ENCODE peak calls at places on chromosomes 16 and 17, in four cellular contexts. L, N, F and G are unnamed samples.
A peak's percentile ranks its signal among the peaks of the same experiment; 100 is the strongest.

GRCh38 chr17:81392909-81393654 is 2.2 kb upstream of the BAHCC1 start:
- DNase-seq in L (no peak), N (no peak), F (no peak), G (no peak)

GRCh38 chr17:80261159-80261894 is 675 bp downstream of the RNF213 start:
- DNase-seq in L (peak; percentile 75), N (peak; percentile 69), F (no peak), G (peak; percentile 69)

GRCh38 chr16:56742030-56742984 is 12.4 kb downstream of the NUP93 start:
- DNase-seq in L (no peak), N (no peak), F (no peak), G (no peak)

GRCh38 chr17:40598928-40599627 is 33.8 kb upstream of the CCR7 start:
- DNase-seq in L (no peak), N (no peak), F (peak; percentile 59), G (no peak)

GRCh38 chr16:48556210-48556912 is 53.6 kb downstream of the N4BP1 start:
- DNase-seq in L (no peak), N (no peak), F (no peak), G (no peak)

GRCh38 chr16:46972429-46972970 is 974 bp downstream of the DNAJA2 start:
- DNase-seq in L (no peak), N (no peak), F (no peak), G (no peak)

GRCh38 chr16:50711862-50712567 is 18.6 kb downstream of the NOD2 start:
- DNase-seq in L (no peak), N (peak; percentile 36), F (no peak), G (no peak)

GRCh38 chr16:54504372-54504771 is 217.8 kb upstream of the IRX3 start:
- DNase-seq in L (no peak), N (no peak), F (no peak), G (no peak)

GRCh38 chr17:17344507-17345293 is 41.5 kb downstream of the NT5M start:
- DNase-seq in L (no peak), N (no peak), F (no peak), G (no peak)

DNA sequence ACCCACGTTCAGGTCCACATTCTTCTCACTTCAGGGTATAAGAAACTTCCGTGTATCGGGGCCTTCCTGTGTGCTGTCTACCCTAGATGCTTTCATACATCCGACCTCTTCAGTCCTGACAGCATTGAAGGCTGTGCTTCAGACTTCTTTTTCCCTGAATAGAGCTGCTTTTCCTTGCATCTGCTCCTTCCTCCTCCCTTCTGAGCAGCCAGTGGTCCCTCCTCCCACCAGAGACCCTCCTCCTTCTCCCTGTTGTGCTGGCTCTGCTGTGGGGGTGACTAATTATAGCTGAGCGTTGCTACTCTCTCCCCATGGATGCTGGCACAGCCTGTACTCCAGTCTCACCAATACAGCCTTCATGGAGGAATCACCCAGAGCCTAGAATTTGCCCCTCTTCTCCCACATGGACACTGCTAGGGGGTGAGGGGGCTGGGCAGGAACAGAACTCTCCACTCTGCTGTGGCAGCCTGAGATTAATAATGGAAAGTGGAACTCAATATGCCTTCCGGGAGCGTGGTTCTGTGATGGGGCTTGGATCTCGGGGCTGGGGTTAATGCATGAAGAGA is 1.1 kb downstream of the SLC9A5 start:
- DNase-seq in L (no peak), N (no peak), F (no peak), G (no peak)
- H3K4me3 ChIP-seq in L (no peak overlapping the region), N (no peak overlapping the region), F (no peak overlapping the region), G (no peak overlapping the region)

GRCh38 chr17:7101531-7101930 is 13.1 kb downstream of the ASGR2 start:
- DNase-seq in L (no peak), N (no peak), F (no peak), G (peak; percentile 76)
- H3K4me3 ChIP-seq in L (no peak overlapping the region), N (no peak overlapping the region), F (no peak overlapping the region), G (no peak overlapping the region)

GRCh38 chr17:46977750-46978488 is 1.1 kb downstream of the RPRML start:
- DNase-seq in L (no peak), N (no peak), F (no peak), G (no peak)
- H3K4me3 ChIP-seq in L (no peak overlapping the region), N (no peak overlapping the region), F (peak overlapping the region; percentile 46), G (peak overlapping the region; percentile 43)

DNA sequence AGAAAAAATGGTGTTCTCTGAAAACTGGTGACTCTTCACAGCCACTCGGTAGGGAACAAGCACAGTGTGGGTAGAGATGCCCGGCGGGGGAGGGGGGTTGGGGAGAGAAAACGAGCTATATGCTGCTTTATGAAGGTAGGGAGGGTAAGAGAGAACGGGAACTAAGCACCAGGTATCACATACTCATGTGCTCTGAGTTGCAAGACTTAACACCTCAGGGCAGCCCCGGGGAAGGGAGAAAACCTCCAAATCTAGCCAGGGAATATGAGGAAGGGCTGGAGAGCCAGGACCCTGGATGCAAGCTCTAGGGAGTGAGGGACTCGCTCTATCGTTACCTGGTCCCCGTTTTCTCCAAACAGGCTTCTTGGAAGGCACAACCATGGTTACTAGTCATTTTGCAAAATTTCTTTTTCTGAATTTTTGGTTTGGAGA is 35.3 kb downstream of the HIC1 start:
- DNase-seq in L (no peak), N (no peak), F (no peak), G (no peak)
- H3K4me3 ChIP-seq in L (no peak overlapping the region), N (no peak overlapping the region), F (no peak overlapping the region), G (no peak overlapping the region)

GRCh38 chr17:36933174-36934143 is 3.8 kb upstream of the LHX1 start:
- DNase-seq in L (no peak), N (no peak), F (no peak), G (peak; percentile 77)
- H3K4me3 ChIP-seq in L (no peak overlapping the region), N (no peak overlapping the region), F (no peak overlapping the region), G (no peak overlapping the region)

DNA sequence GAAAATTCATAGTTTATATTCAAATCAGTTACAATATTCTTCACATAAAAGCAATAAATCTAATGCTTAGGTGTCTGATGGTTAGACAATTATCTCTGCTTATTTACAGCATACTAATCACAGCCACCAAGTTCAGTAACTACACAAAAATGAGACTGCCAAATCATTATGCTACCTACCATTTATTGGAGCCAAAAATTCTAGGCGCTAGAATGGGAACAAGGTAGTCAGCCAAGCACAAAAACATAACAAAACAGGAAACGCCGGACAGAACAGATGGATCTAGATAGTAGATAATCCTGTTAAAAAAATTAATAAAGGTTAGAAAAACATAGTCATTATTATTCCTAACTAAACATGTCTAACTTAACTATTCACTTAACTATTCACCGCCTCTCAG is 3.6 kb downstream of the ARL6IP1 start:
- DNase-seq in L (no peak), N (no peak), F (no peak), G (no peak)
- H3K4me3 ChIP-seq in L (no peak overlapping the region), N (no peak overlapping the region), F (no peak overlapping the region), G (no peak overlapping the region)

GRCh38 chr16:30395155-30395991 is at the start of gene ZNF48:
- DNase-seq in L (peak; percentile 88), N (peak; percentile 92), F (peak; percentile 83), G (peak; percentile 65)

GRCh38 chr16:30395992-30396560 is 856 bp downstream of the ZNF48 start:
- DNase-seq in L (no peak), N (no peak), F (no peak), G (no peak)

GRCh38 chr16:30397056-30397455 is 1.8 kb downstream of the ZNF48 start:
- DNase-seq in L (no peak), N (no peak), F (no peak), G (no peak)

GRCh38 chr16:30397776-30398659 is 2.8 kb downstream of the ZNF48 start:
- DNase-seq in L (no peak), N (no peak), F (no peak), G (no peak)

GRCh38 chr16:30394603-30395154 is 541 bp upstream of the ZNF48 start:
- DNase-seq in L (no peak), N (no peak), F (peak; percentile 72), G (no peak)
- H3K4me3 ChIP-seq in L (peak overlapping the region; percentile 59), N (peak overlapping the region; percentile 75), F (peak overlapping the region; percentile 83), G (peak overlapping the region; percentile 74)

GRCh38 chr16:52731219-52731875 is 184.4 kb upstream of the TOX3 start:
- DNase-seq in L (no peak), N (no peak), F (no peak), G (peak; percentile 85)

GRCh38 chr16:52725461-52725860 is 178.5 kb upstream of the TOX3 start:
- DNase-seq in L (no peak), N (no peak), F (no peak), G (no peak)

GRCh38 chr16:52729731-52730130 is 182.8 kb upstream of the TOX3 start:
- DNase-seq in L (no peak), N (no peak), F (no peak), G (no peak)

GRCh38 chr16:52725043-52725442 is 178.1 kb upstream of the TOX3 start:
- DNase-seq in L (no peak), N (no peak), F (no peak), G (no peak)

GRCh38 chr16:52727878-52728277 is 180.9 kb upstream of the TOX3 start:
- DNase-seq in L (no peak), N (no peak), F (no peak), G (no peak)
- H3K4me3 ChIP-seq in L (no peak overlapping the region), N (no peak overlapping the region), F (no peak overlapping the region), G (no peak overlapping the region)